ENCODE peak calls at places on chromosomes 3 and 15, in four cellular contexts. C is stimulated activated CD8-positive, alpha-beta memory T cell treated with anti-CD3 and anti-CD28 coated beads, Interleukin-7, amount 100 ng/mL, for 1 hour; G is stimulated activated CD4-positive, alpha-beta T cell treated with anti-CD3 and anti-CD28 coated beads, Interleukin-4, amount 100 ng/mL, for 48 hours; H is HFF-Myc. M is an unnamed sample.
A peak's percentile ranks its signal among the peaks of the same experiment; 100 is the strongest.

GRCh38 chr3:12750223-12750622 is 8.8 kb downstream of the TMEM40 start:
- DNase-seq in C (no peak), G (no peak), H (peak; percentile 63), M (peak; percentile 35)

GRCh38 chr3:78606756-78607155 is 1161.0 kb downstream of the ROBO1 start:
- DNase-seq in C (no peak), G (no peak), H (no peak), M (no peak)

GRCh38 chr3:69764861-69765260 is 25.6 kb downstream of the MITF start:
- DNase-seq in C (no peak), G (no peak), H (no peak), M (no peak)

GRCh38 chr15:51076898-51077564 is 17.7 kb downstream of the TNFAIP8L3 start:
- DNase-seq in C (no peak), G (no peak), H (no peak), M (peak; percentile 27)

GRCh38 chr15:73284073-73284472 is 84.7 kb downstream of the HCN4 start:
- DNase-seq in C (no peak), G (no peak), H (no peak), M (peak; percentile 13)

GRCh38 chr3:66565301-66565700 is 64.5 kb upstream of the LRIG1 start:
- DNase-seq in C (no peak), G (no peak), H (no peak), M (no peak)

GRCh38 chr3:117842086-117842485 is 1132.5 kb downstream of the TUSC7 start:
- DNase-seq in C (no peak), G (no peak), H (no peak), M (no peak)

GRCh38 chr3:38124324-38125122 is 12.4 kb downstream of the ACAA1 start:
- DNase-seq in C (no peak), G (no peak), H (no peak), M (no peak)

GRCh38 chr3:190458040-190458439 is 8.3 kb upstream of the TMEM207 start:
- DNase-seq in C (no peak), G (no peak), H (no peak), M (no peak)

GRCh38 chr15:92618121-92618520 is 37.5 kb downstream of the FAM174B start:
- DNase-seq in C (no peak), G (no peak), H (no peak), M (no peak)

GRCh38 chr3:197023998-197024651 is 5.5 kb downstream of the MELTF start:
- DNase-seq in C (no peak), G (no peak), H (no peak), M (no peak)

GRCh38 chr3:18442743-18443669 is 17.9 kb upstream of the SATB1 start:
- DNase-seq in C (no peak), G (no peak), H (no peak), M (no peak)

GRCh38 chr3:28050895-28051294 is 190.5 kb upstream of the CMC1 start:
- DNase-seq in C (no peak), G (no peak), H (no peak), M (no peak)

GRCh38 chr3:171353423-171353822 is 106.8 kb downstream of the TNIK start:
- DNase-seq in C (no peak), G (no peak), H (no peak), M (no peak)

GRCh38 chr3:195690951-195691350 is 29.8 kb upstream of the MUC20 start:
- DNase-seq in C (no peak), G (no peak), H (no peak), M (no peak)

M was measured in fibroblast of the conjunctiva.